ENCODE peak calls at places on chromosomes 1 and 21, in six cellular contexts. One of them, this sample, is unnamed.

GRCh38 chr1:224317383-224318045 is 12.5 kb downstream of the NVL start:
- DNase-seq in testis: no peak
- DNase-seq in tibial artery: no peak
- DNase-seq in PC-3: peak; percentile 42
- DNase-seq in uterus: no peak
- DNase-seq in adrenal gland: no peak
- DNase-seq in this sample: no peak

GRCh38 chr1:240312872-240313271 is 221.2 kb downstream of the FMN2 start:
- DNase-seq in testis: no peak
- DNase-seq in tibial artery: no peak
- DNase-seq in PC-3: peak; percentile 80
- DNase-seq in uterus: no peak
- DNase-seq in adrenal gland: no peak
- DNase-seq in this sample: no peak

GRCh38 chr1:235952950-235953615 is 86.4 kb upstream of the LYST start:
- DNase-seq in testis: no peak
- DNase-seq in tibial artery: no peak
- DNase-seq in PC-3: peak; percentile 50
- DNase-seq in uterus: no peak
- DNase-seq in adrenal gland: no peak
- DNase-seq in this sample: no peak

GRCh38 chr1:177983824-177984528 is 14.1 kb upstream of the SEC16B start:
- DNase-seq in testis: peak; percentile 60
- DNase-seq in tibial artery: peak; percentile 60
- DNase-seq in PC-3: peak; percentile 8
- DNase-seq in uterus: peak; percentile 64
- DNase-seq in adrenal gland: peak; percentile 35
- DNase-seq in this sample: peak; percentile 21

GRCh38 chr1:201217146-201217545 is 26.5 kb downstream of the IGFN1 start:
- DNase-seq in testis: no peak
- DNase-seq in tibial artery: no peak
- DNase-seq in PC-3: no peak
- DNase-seq in uterus: no peak
- DNase-seq in adrenal gland: no peak
- DNase-seq in this sample: no peak

GRCh38 chr1:11156441-11156840 is 32.7 kb upstream of the ANGPTL7 start:
- DNase-seq in testis: no peak
- DNase-seq in tibial artery: no peak
- DNase-seq in PC-3: peak; percentile 94
- DNase-seq in uterus: no peak
- DNase-seq in adrenal gland: no peak
- DNase-seq in this sample: no peak

GRCh38 chr21:32240708-32241433 is 38.0 kb downstream of the MIS18A start:
- DNase-seq in testis: no peak
- DNase-seq in tibial artery: no peak
- DNase-seq in PC-3: no peak
- DNase-seq in uterus: no peak
- DNase-seq in adrenal gland: no peak
- DNase-seq in this sample: no peak

GRCh38 chr1:5879421-5879820 is 112.8 kb downstream of the NPHP4 start:
- DNase-seq in testis: no peak
- DNase-seq in tibial artery: no peak
- DNase-seq in PC-3: no peak
- DNase-seq in uterus: no peak
- DNase-seq in adrenal gland: no peak
- DNase-seq in this sample: no peak

GRCh38 chr1:99849413-99849743 is 783 bp upstream of the AGL start:
- DNase-seq in testis: peak; percentile 19
- DNase-seq in tibial artery: no peak
- DNase-seq in PC-3: no peak
- DNase-seq in uterus: no peak
- DNase-seq in adrenal gland: peak; percentile 16
- DNase-seq in this sample: no peak

GRCh38 chr1:94801919-94802546 is 18.1 kb upstream of the SLC44A3 start:
- DNase-seq in testis: peak; percentile 41
- DNase-seq in tibial artery: peak; percentile 29
- DNase-seq in PC-3: peak; percentile 83
- DNase-seq in uterus: peak; percentile 45
- DNase-seq in adrenal gland: peak; percentile 36
- DNase-seq in this sample: no peak

GRCh38 chr1:182048562-182048961 is 12.9 kb downstream of the ZNF648 start:
- DNase-seq in testis: no peak
- DNase-seq in tibial artery: no peak
- DNase-seq in PC-3: no peak
- DNase-seq in uterus: no peak
- DNase-seq in adrenal gland: no peak
- DNase-seq in this sample: no peak

GRCh38 chr1:26320896-26321295 is 3.1 kb downstream of the CD52 start:
- DNase-seq in testis: no peak
- DNase-seq in tibial artery: no peak
- DNase-seq in PC-3: no peak
- DNase-seq in uterus: no peak
- DNase-seq in adrenal gland: no peak
- DNase-seq in this sample: no peak

GRCh38 chr1:110637475-110637874 is 31.3 kb upstream of the KCNA2 start:
- DNase-seq in testis: no peak
- DNase-seq in tibial artery: no peak
- DNase-seq in PC-3: no peak
- DNase-seq in uterus: no peak
- DNase-seq in adrenal gland: no peak
- DNase-seq in this sample: no peak

GRCh38 chr1:997728-998050 is 2.2 kb downstream of the HES4 start:
- DNase-seq in testis: no peak
- DNase-seq in tibial artery: no peak
- DNase-seq in PC-3: no peak
- DNase-seq in uterus: no peak
- DNase-seq in adrenal gland: no peak
- DNase-seq in this sample: no peak

GRCh38 chr1:58687516-58687915 is 12.3 kb downstream of the MYSM1 start:
- DNase-seq in testis: no peak
- DNase-seq in tibial artery: no peak
- DNase-seq in PC-3: no peak
- DNase-seq in uterus: no peak
- DNase-seq in adrenal gland: no peak
- DNase-seq in this sample: no peak

GRCh38 chr1:45843474-45843905 is 40.1 kb downstream of the MAST2 start:
- DNase-seq in testis: no peak
- DNase-seq in tibial artery: no peak
- DNase-seq in PC-3: peak; percentile 22
- DNase-seq in uterus: no peak
- DNase-seq in adrenal gland: no peak
- DNase-seq in this sample: no peak

GRCh38 chr1:241871031-241871430 is 23.0 kb downstream of the EXO1 start:
- DNase-seq in testis: no peak
- DNase-seq in tibial artery: no peak
- DNase-seq in PC-3: no peak
- DNase-seq in uterus: no peak
- DNase-seq in adrenal gland: no peak
- DNase-seq in this sample: no peak

GRCh38 chr1:14516974-14517812 is 81.3 kb upstream of the KAZN start:
- DNase-seq in testis: peak; percentile 22
- DNase-seq in tibial artery: peak; percentile 48
- DNase-seq in PC-3: peak; percentile 96
- DNase-seq in uterus: no peak
- DNase-seq in adrenal gland: peak; percentile 30
- DNase-seq in this sample: no peak

GRCh38 chr1:234588402-234588801 is 21.6 kb downstream of the IRF2BP2 start:
- DNase-seq in testis: no peak
- DNase-seq in tibial artery: no peak
- DNase-seq in PC-3: no peak
- DNase-seq in uterus: no peak
- DNase-seq in adrenal gland: no peak
- DNase-seq in this sample: no peak

GRCh38 chr1:89686520-89686919 is 53.6 kb downstream of the LRRC8C start:
- DNase-seq in testis: no peak
- DNase-seq in tibial artery: no peak
- DNase-seq in PC-3: no peak
- DNase-seq in uterus: no peak
- DNase-seq in adrenal gland: no peak
- DNase-seq in this sample: no peak

GRCh38 chr1:29698033-29698432 is 461.7 kb downstream of the PTPRU start:
- DNase-seq in testis: no peak
- DNase-seq in tibial artery: no peak
- DNase-seq in PC-3: peak; percentile 85
- DNase-seq in uterus: no peak
- DNase-seq in adrenal gland: no peak
- DNase-seq in this sample: no peak

GRCh38 chr1:189787201-189787600 is 690.5 kb downstream of the BRINP3 start:
- DNase-seq in testis: peak; percentile 64
- DNase-seq in tibial artery: no peak
- DNase-seq in PC-3: no peak
- DNase-seq in uterus: no peak
- DNase-seq in adrenal gland: no peak
- DNase-seq in this sample: no peak

GRCh38 chr1:236030572-236030971 is 34.3 kb downstream of the NID1 start:
- DNase-seq in testis: no peak
- DNase-seq in tibial artery: no peak
- DNase-seq in PC-3: no peak
- DNase-seq in uterus: no peak
- DNase-seq in adrenal gland: no peak
- DNase-seq in this sample: no peak

GRCh38 chr1:211788626-211789025 is 41.9 kb downstream of the LPGAT1 start:
- DNase-seq in testis: no peak
- DNase-seq in tibial artery: no peak
- DNase-seq in PC-3: no peak
- DNase-seq in uterus: no peak
- DNase-seq in adrenal gland: no peak
- DNase-seq in this sample: no peak

GRCh38 chr21:46052703-46053651 is 44.9 kb upstream of the COL6A2 start:
- DNase-seq in testis: peak; percentile 10
- DNase-seq in tibial artery: no peak
- DNase-seq in PC-3: peak; percentile 94
- DNase-seq in uterus: peak; percentile 46
- DNase-seq in adrenal gland: no peak
- DNase-seq in this sample: no peak

GRCh38 chr1:198915327-198916231 is 276.7 kb downstream of the PTPRC start:
- DNase-seq in testis: no peak
- DNase-seq in tibial artery: no peak
- DNase-seq in PC-3: peak; percentile 70
- DNase-seq in uterus: no peak
- DNase-seq in adrenal gland: no peak
- DNase-seq in this sample: no peak

GRCh38 chr1:205447457-205448415 is 8.1 kb downstream of the BLACAT1 start:
- DNase-seq in testis: peak; percentile 82
- DNase-seq in tibial artery: no peak
- DNase-seq in PC-3: peak; percentile 54
- DNase-seq in uterus: no peak
- DNase-seq in adrenal gland: no peak
- DNase-seq in this sample: no peak

GRCh38 chr1:240092301-240093119 is 827 bp downstream of the FMN2 start:
- DNase-seq in testis: peak; percentile 49
- DNase-seq in tibial artery: no peak
- DNase-seq in PC-3: peak; percentile 60
- DNase-seq in uterus: peak; percentile 14
- DNase-seq in adrenal gland: peak; percentile 47
- DNase-seq in this sample: no peak

GRCh38 chr21:29298348-29299045 is at the start of gene BACH1:
- DNase-seq in testis: peak; percentile 92
- DNase-seq in tibial artery: peak; percentile 86
- DNase-seq in PC-3: peak; percentile 92
- DNase-seq in uterus: peak; percentile 85
- DNase-seq in adrenal gland: peak; percentile 91
- DNase-seq in this sample: peak; percentile 58

GRCh38 chr1:175221548-175222175 is 29.1 kb upstream of the KIAA0040 start:
- DNase-seq in testis: peak; percentile 30
- DNase-seq in tibial artery: peak; percentile 34
- DNase-seq in PC-3: peak; percentile 29
- DNase-seq in uterus: peak; percentile 44
- DNase-seq in adrenal gland: no peak
- DNase-seq in this sample: no peak

GRCh38 chr1:229885568-229886495 is 181.2 kb upstream of the GALNT2 start:
- DNase-seq in testis: no peak
- DNase-seq in tibial artery: no peak
- DNase-seq in PC-3: no peak
- DNase-seq in uterus: no peak
- DNase-seq in adrenal gland: no peak
- DNase-seq in this sample: no peak

GRCh38 chr1:9292361-9293240 is at the start of gene SPSB1:
- DNase-seq in testis: peak; percentile 86
- DNase-seq in tibial artery: peak; percentile 65
- DNase-seq in PC-3: peak; percentile 78
- DNase-seq in uterus: peak; percentile 79
- DNase-seq in adrenal gland: peak; percentile 79
- DNase-seq in this sample: peak; percentile 43

GRCh38 chr21:43913928-43914327 is 48.9 kb downstream of the AGPAT3 start:
- DNase-seq in testis: no peak
- DNase-seq in tibial artery: no peak
- DNase-seq in PC-3: no peak
- DNase-seq in uterus: peak; percentile 13
- DNase-seq in adrenal gland: peak; percentile 77
- DNase-seq in this sample: no peak

GRCh38 chr1:160798439-160798838 is 2.5 kb downstream of the LY9 start:
- DNase-seq in testis: no peak
- DNase-seq in tibial artery: no peak
- DNase-seq in PC-3: no peak
- DNase-seq in uterus: no peak
- DNase-seq in adrenal gland: no peak
- DNase-seq in this sample: no peak
- H3K4me1 ChIP-seq in testis: no peaks in the 10 kb centered on the region
- H3K4me1 ChIP-seq in tibial artery: no peaks in the 10 kb centered on the region
- H3K4me1 ChIP-seq in PC-3: peaks cover 7% of the 10 kb centered on the region
- H3K4me1 ChIP-seq in uterus: no peaks in the 10 kb centered on the region
- H3K4me1 ChIP-seq in adrenal gland: no peaks in the 10 kb centered on the region
- H3K4me1 ChIP-seq in this sample: no peaks in the 10 kb centered on the region

GRCh38 chr1:51953079-51953478 is 37.4 kb downstream of the RAB3B start:
- DNase-seq in testis: no peak
- DNase-seq in tibial artery: no peak
- DNase-seq in PC-3: no peak
- DNase-seq in uterus: no peak
- DNase-seq in adrenal gland: no peak
- DNase-seq in this sample: no peak
- H3K4me1 ChIP-seq in testis: no peaks in the 10 kb centered on the region
- H3K4me1 ChIP-seq in tibial artery: no peaks in the 10 kb centered on the region
- H3K4me1 ChIP-seq in PC-3: no peaks in the 10 kb centered on the region
- H3K4me1 ChIP-seq in uterus: no peaks in the 10 kb centered on the region
- H3K4me1 ChIP-seq in adrenal gland: no peaks in the 10 kb centered on the region
- H3K4me1 ChIP-seq in this sample: no peaks in the 10 kb centered on the region

GRCh38 chr1:153638261-153638660 is 4.4 kb downstream of the CHTOP start:
- DNase-seq in testis: no peak
- DNase-seq in tibial artery: no peak
- DNase-seq in PC-3: no peak
- DNase-seq in uterus: no peak
- DNase-seq in adrenal gland: no peak
- DNase-seq in this sample: no peak
- H3K4me1 ChIP-seq in testis: peaks cover 10% of the 10 kb centered on the region
- H3K4me1 ChIP-seq in tibial artery: peaks cover 49% of the 10 kb centered on the region
- H3K4me1 ChIP-seq in PC-3: peaks cover 14% of the 10 kb centered on the region
- H3K4me1 ChIP-seq in uterus: no peaks in the 10 kb centered on the region
- H3K4me1 ChIP-seq in adrenal gland: peaks cover 23% of the 10 kb centered on the region
- H3K4me1 ChIP-seq in this sample: peaks cover 17% of the 10 kb centered on the region

DNA sequence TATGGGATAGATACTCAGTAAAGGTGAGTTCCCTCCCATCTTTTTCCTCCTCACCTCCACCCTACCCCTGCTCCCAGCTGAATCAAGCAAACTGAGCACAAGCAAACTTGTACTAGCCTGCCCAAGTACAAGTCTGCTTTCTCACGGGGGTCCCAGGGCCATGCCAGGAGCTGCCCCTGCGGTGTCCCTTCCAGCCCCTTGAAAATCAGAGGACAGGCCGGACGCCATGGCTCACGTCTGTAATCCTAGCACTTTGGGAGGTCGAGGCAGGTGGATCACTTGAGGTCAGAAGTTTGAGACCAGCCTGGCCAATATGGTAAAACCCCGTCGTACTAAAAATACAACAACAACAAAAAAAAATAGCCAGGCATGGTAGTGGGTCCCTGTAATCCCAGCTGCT is 17.5 kb upstream of the IFFO2 start:
- DNase-seq in testis: no peak
- DNase-seq in tibial artery: no peak
- DNase-seq in PC-3: no peak
- DNase-seq in uterus: no peak
- DNase-seq in adrenal gland: no peak
- DNase-seq in this sample: no peak
- H3K4me1 ChIP-seq in testis: no peaks in the 10 kb centered on the region
- H3K4me1 ChIP-seq in tibial artery: peaks cover 9% of the 10 kb centered on the region
- H3K4me1 ChIP-seq in PC-3: peaks cover 22% of the 10 kb centered on the region
- H3K4me1 ChIP-seq in uterus: no peaks in the 10 kb centered on the region
- H3K4me1 ChIP-seq in adrenal gland: no peaks in the 10 kb centered on the region
- H3K4me1 ChIP-seq in this sample: peaks cover 2% of the 10 kb centered on the region